ENCODE peak calls at places on chromosomes 6 and 20, in eight cellular contexts. C, Z, K, Q, W, X, Y and I are unnamed samples.

GRCh38 chr6:12748815-12749521 is 32.4 kb downstream of the PHACTR1 start:
- DNase-seq in C (no peak), X (no peak), Z (no peak), Y (no peak), W (no peak), K (no peak), Q (no peak), I (no peak)

GRCh38 chr6:136790411-136791295 is 1.6 kb downstream of the MAP3K5 start:
- DNase-seq in Y (no peak), Z (no peak), C (no peak), W (no peak), K (no peak), Q (no peak), X (no peak), I (no peak)

GRCh38 chr6:46338098-46338497 is 153.2 kb downstream of the RCAN2 start:
- DNase-seq in Q (no peak), K (no peak), W (no peak), X (no peak), Z (no peak), C (no peak), Y (no peak), I (no peak)

GRCh38 chr20:50292324-50293243 is 102.0 kb downstream of the CEBPB start:
- DNase-seq in W (peak), Z (peak), X (peak), Y (peak), C (no peak), Q (peak), K (peak), I (peak)

GRCh38 chr6:135458051-135458450 is 39.5 kb downstream of the AHI1 start:
- DNase-seq in Y (no peak), Q (no peak), X (no peak), Z (no peak), K (no peak), C (no peak), W (no peak), I (peak)

GRCh38 chr6:132209351-132209750 is 191.9 kb downstream of the MOXD1 start:
- DNase-seq in W (no peak), C (no peak), Y (no peak), Z (no peak), K (no peak), X (no peak), Q (no peak), I (no peak)

GRCh38 chr6:33592595-33593413 is 12.7 kb upstream of the BAK1 start:
- DNase-seq in C (peak), X (peak), Z (no peak), Y (no peak), W (no peak), Q (no peak), K (peak), I (no peak)

GRCh38 chr20:46905364-46906125 is 10.9 kb downstream of the EYA2 start:
- DNase-seq in Y (no peak), K (no peak), W (no peak), Z (no peak), C (no peak), Q (no peak), X (no peak), I (peak)

GRCh38 chr20:46260480-46260879 is 47.8 kb downstream of the CDH22 start:
- DNase-seq in K (no peak), Z (no peak), Q (no peak), Y (no peak), X (no peak), W (no peak), C (no peak), I (no peak)

GRCh38 chr6:90584636-90585255 is 2.1 kb downstream of the MAP3K7 start:
- DNase-seq in C (no peak), Z (no peak), Q (no peak), K (no peak), W (no peak), X (no peak), Y (no peak), I (no peak)

GRCh38 chr6:208973-209372 is 83.3 kb upstream of the DUSP22 start:
- DNase-seq in Q (no peak), W (no peak), X (no peak), Y (no peak), Z (no peak), K (no peak), C (no peak), I (no peak)

GRCh38 chr20:59939052-59939878 is 840 bp downstream of the PPP1R3D start:
- DNase-seq in K (no peak), W (no peak), C (no peak), Z (no peak), Q (no peak), Y (peak), X (no peak), I (no peak)

GRCh38 chr6:19597809-19598320 is 239.3 kb upstream of the ID4 start:
- DNase-seq in C (no peak), Y (no peak), K (no peak), W (no peak), X (no peak), Q (no peak), Z (no peak), I (no peak)

GRCh38 chr6:139686308-139686707 is 311.9 kb upstream of the CITED2 start:
- DNase-seq in Q (no peak), W (no peak), Z (no peak), K (no peak), C (no peak), X (no peak), Y (no peak), I (peak)

DNA sequence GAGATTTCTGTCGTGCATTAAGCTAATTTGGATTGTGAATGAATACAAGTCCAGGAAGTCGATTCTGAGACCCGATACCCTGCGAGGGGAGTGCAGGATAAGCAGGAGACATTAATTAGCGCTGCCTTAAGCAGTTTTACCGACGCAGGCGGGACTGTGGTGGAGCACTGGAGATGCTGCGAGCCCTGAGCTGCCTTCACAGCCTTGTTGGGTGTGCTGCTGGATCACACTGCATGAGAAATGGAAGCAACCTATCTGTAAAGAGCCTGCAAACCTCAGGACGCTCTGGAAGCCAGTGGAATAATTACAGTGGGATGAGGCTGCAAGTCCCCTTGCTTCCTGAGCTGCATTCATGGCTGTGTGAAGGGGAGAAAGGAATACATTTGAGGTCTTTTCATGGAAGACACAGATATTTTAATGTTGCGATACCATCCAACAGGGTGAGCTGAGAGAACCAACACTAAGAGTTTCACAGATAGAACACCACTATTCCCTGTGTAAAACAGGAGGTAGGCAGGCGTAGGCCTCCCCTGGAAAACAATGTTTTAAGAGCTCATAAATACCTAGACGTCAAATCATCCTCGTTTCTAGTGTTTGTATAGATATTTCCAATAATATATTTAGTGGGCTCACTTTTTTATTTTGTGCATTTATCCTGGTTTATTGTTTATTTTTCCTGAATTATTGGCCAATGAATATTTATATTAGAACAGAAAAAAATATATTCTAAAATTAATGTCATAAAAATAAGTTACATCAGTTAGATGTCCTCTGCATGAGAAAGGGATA is 380.8 kb downstream of the C6orf118 start:
- DNase-seq in Q (no peak), Z (no peak), C (no peak), K (no peak), X (no peak), Y (no peak), W (no peak), I (no peak)
- H3K4me3 ChIP-seq in Q (no peak), Z (no peak), C (no peak), K (no peak), X (no peak), Y (no peak), W (no peak), I (peak)

GRCh38 chr6:110895907-110896608 is 21.5 kb downstream of the AMD1 start:
- DNase-seq in Z (no peak), W (no peak), C (no peak), X (no peak), Y (no peak), Q (no peak), K (no peak), I (no peak)

GRCh38 chr6:110900028-110900598 is 25.5 kb downstream of the AMD1 start:
- DNase-seq in Y (no peak), C (no peak), K (no peak), Q (no peak), Z (no peak), X (no peak), W (no peak), I (no peak)

GRCh38 chr6:110902091-110902490 is 27.5 kb downstream of the AMD1 start:
- DNase-seq in W (no peak), Y (no peak), K (no peak), X (no peak), C (no peak), Z (no peak), Q (no peak), I (no peak)

GRCh38 chr6:110897433-110897832 is 22.8 kb downstream of the AMD1 start:
- DNase-seq in Y (no peak), X (no peak), Z (no peak), K (no peak), Q (no peak), C (no peak), W (peak), I (no peak)

GRCh38 chr6:110898111-110898510 is 23.5 kb downstream of the AMD1 start:
- DNase-seq in W (no peak), Z (no peak), X (no peak), Q (no peak), K (no peak), C (no peak), Y (no peak), I (no peak)
- TF ChIP-seq EP300 in W (no peak), Z (no peak), X (no peak), Q (no peak), K (no peak), C (no peak), Y (no peak), I (no peak)

GRCh38 chr6:42783177-42783875 is 1.5 kb downstream of the BICRAL start:
- DNase-seq in Z (peak), Y (peak), W (peak), Q (peak), X (peak), K (peak), C (no peak), I (peak)
- TF ChIP-seq CTCF in Z (no peak), Y (peak), W (no peak), Q (peak), X (peak), K (no peak), C (no peak), I (no peak)

DNA sequence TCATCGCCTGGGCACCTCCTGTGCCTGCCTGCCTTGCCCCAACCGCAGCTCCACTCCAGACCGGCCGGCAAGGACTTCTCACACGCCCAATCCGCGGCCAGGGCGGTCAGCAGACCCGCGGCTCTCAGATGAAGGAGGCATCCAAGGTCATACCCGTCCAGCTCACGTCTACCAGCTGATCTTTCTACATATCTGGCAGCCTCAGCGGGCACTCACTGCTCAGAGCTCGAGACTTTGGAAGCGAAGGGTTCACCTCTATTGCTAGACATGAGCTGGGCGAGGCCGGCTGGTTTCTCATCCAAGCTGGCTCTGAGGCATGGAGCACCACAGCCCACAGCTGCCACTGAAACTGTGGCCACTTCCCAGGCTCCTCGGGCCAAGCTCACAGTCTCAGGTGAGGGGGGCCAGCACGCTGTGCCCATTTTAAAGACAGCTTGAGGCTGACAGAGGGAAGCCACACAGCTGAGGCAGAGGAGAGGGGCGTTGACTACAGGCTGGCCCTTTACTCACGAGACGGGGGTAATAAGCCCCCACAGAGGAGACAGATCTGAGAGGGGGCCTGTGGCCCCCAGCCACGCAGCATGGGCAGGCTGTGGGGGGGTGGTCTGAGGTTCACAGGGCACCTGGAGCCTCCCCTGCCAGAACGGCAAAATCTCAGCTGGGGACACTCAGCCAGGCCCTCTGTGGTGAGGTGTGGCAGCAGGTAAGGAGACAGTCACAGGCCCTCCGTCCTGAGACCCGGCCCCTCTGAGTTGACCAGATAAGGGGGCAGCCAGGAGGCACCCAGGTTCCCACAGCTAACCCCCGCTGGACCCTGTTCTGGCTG is 2.0 kb downstream of the LAMA5 start:
- DNase-seq in K (peak), W (peak), Y (peak), C (no peak), Q (no peak), Z (no peak), X (no peak), I (no peak)
- H3K4me3 ChIP-seq in K (peak), W (peak), Y (no peak), C (no peak), Q (peak), Z (peak), X (peak), I (peak)

GRCh38 chr6:22657341-22657985 is 88.1 kb downstream of the HDGFL1 start:
- DNase-seq in W (no peak), X (no peak), Z (no peak), K (no peak), Q (peak), Y (no peak), C (peak), I (no peak)
- TF ChIP-seq EP300 in W (no peak), X (no peak), Z (no peak), K (no peak), Q (no peak), Y (no peak), C (no peak), I (no peak)